ENCODE peak calls at places on chromosomes 3 and 15, in ten cellular contexts. One of them, this sample, is unnamed.

GRCh38 chr15:91252756-91253155 is 152.7 kb downstream of the SV2B start:
- DNase-seq in tibial artery: no peak
- DNase-seq in caudate nucleus: no peak
- DNase-seq in NCI-H1436: no peak
- DNase-seq in Right ventricle myocardium inferior: no peak
- DNase-seq in T-helper 1 cell: no peak
- DNase-seq in fibroblast of lung: no peak
- DNase-seq in T follicular helper cell: no peak
- DNase-seq in GM20000: no peak
- DNase-seq in CD4-positive, alpha-beta T cell: no peak
- DNase-seq in this sample: no peak

GRCh38 chr3:58630710-58631092 is 35.9 kb downstream of the FAM3D start:
- DNase-seq in tibial artery: no peak
- DNase-seq in caudate nucleus: no peak
- DNase-seq in NCI-H1436: no peak
- DNase-seq in Right ventricle myocardium inferior: no peak
- DNase-seq in T-helper 1 cell: no peak
- DNase-seq in fibroblast of lung: no peak
- DNase-seq in T follicular helper cell: no peak
- DNase-seq in GM20000: no peak
- DNase-seq in CD4-positive, alpha-beta T cell: no peak
- DNase-seq in this sample: no peak

GRCh38 chr3:27224197-27224596 is 145.0 kb downstream of the NEK10 start:
- DNase-seq in tibial artery: no peak
- DNase-seq in caudate nucleus: no peak
- DNase-seq in NCI-H1436: no peak
- DNase-seq in Right ventricle myocardium inferior: peak
- DNase-seq in T-helper 1 cell: no peak
- DNase-seq in fibroblast of lung: no peak
- DNase-seq in T follicular helper cell: no peak
- DNase-seq in GM20000: no peak
- DNase-seq in CD4-positive, alpha-beta T cell: no peak
- DNase-seq in this sample: no peak

GRCh38 chr15:86398986-86399677 is 319.5 kb downstream of the AGBL1 start:
- DNase-seq in tibial artery: peak
- DNase-seq in caudate nucleus: no peak
- DNase-seq in NCI-H1436: no peak
- DNase-seq in Right ventricle myocardium inferior: peak
- DNase-seq in T-helper 1 cell: no peak
- DNase-seq in fibroblast of lung: no peak
- DNase-seq in T follicular helper cell: no peak
- DNase-seq in GM20000: no peak
- DNase-seq in CD4-positive, alpha-beta T cell: no peak
- DNase-seq in this sample: no peak

GRCh38 chr3:169112153-169112892 is 551.2 kb downstream of the MECOM start:
- DNase-seq in tibial artery: no peak
- DNase-seq in caudate nucleus: no peak
- DNase-seq in NCI-H1436: no peak
- DNase-seq in Right ventricle myocardium inferior: no peak
- DNase-seq in T-helper 1 cell: no peak
- DNase-seq in fibroblast of lung: peak
- DNase-seq in T follicular helper cell: no peak
- DNase-seq in GM20000: no peak
- DNase-seq in CD4-positive, alpha-beta T cell: no peak
- DNase-seq in this sample: no peak

GRCh38 chr3:123881771-123882170 is 2.4 kb downstream of the MYLK start:
- DNase-seq in tibial artery: no peak
- DNase-seq in caudate nucleus: no peak
- DNase-seq in NCI-H1436: no peak
- DNase-seq in Right ventricle myocardium inferior: no peak
- DNase-seq in T-helper 1 cell: no peak
- DNase-seq in fibroblast of lung: no peak
- DNase-seq in T follicular helper cell: no peak
- DNase-seq in GM20000: peak
- DNase-seq in CD4-positive, alpha-beta T cell: no peak
- DNase-seq in this sample: no peak

GRCh38 chr3:20997183-20997582 is 753.8 kb downstream of the ZNF385D start:
- DNase-seq in tibial artery: no peak
- DNase-seq in caudate nucleus: no peak
- DNase-seq in NCI-H1436: no peak
- DNase-seq in Right ventricle myocardium inferior: no peak
- DNase-seq in T-helper 1 cell: no peak
- DNase-seq in fibroblast of lung: no peak
- DNase-seq in T follicular helper cell: no peak
- DNase-seq in GM20000: no peak
- DNase-seq in CD4-positive, alpha-beta T cell: no peak
- DNase-seq in this sample: no peak

GRCh38 chr3:39140341-39140971 is 12.9 kb downstream of the CSRNP1 start:
- DNase-seq in tibial artery: no peak
- DNase-seq in caudate nucleus: no peak
- DNase-seq in NCI-H1436: no peak
- DNase-seq in Right ventricle myocardium inferior: no peak
- DNase-seq in T-helper 1 cell: no peak
- DNase-seq in fibroblast of lung: no peak
- DNase-seq in T follicular helper cell: no peak
- DNase-seq in GM20000: no peak
- DNase-seq in CD4-positive, alpha-beta T cell: no peak
- DNase-seq in this sample: no peak

GRCh38 chr3:149507491-149508324 is 33.2 kb downstream of the TM4SF4 start:
- DNase-seq in tibial artery: peak
- DNase-seq in caudate nucleus: no peak
- DNase-seq in NCI-H1436: no peak
- DNase-seq in Right ventricle myocardium inferior: peak
- DNase-seq in T-helper 1 cell: no peak
- DNase-seq in fibroblast of lung: no peak
- DNase-seq in T follicular helper cell: no peak
- DNase-seq in GM20000: no peak
- DNase-seq in CD4-positive, alpha-beta T cell: no peak
- DNase-seq in this sample: no peak

GRCh38 chr15:68208136-68208535 is 3.0 kb upstream of the CALML4 start:
- DNase-seq in tibial artery: peak
- DNase-seq in caudate nucleus: no peak
- DNase-seq in NCI-H1436: no peak
- DNase-seq in Right ventricle myocardium inferior: peak
- DNase-seq in T-helper 1 cell: no peak
- DNase-seq in fibroblast of lung: no peak
- DNase-seq in T follicular helper cell: no peak
- DNase-seq in GM20000: no peak
- DNase-seq in CD4-positive, alpha-beta T cell: no peak
- DNase-seq in this sample: no peak

GRCh38 chr15:84112025-84112424 is 123.5 kb upstream of the GOLGA6L4 start:
- DNase-seq in tibial artery: no peak
- DNase-seq in caudate nucleus: no peak
- DNase-seq in NCI-H1436: no peak
- DNase-seq in Right ventricle myocardium inferior: no peak
- DNase-seq in T-helper 1 cell: no peak
- DNase-seq in fibroblast of lung: peak
- DNase-seq in T follicular helper cell: no peak
- DNase-seq in GM20000: no peak
- DNase-seq in CD4-positive, alpha-beta T cell: no peak
- DNase-seq in this sample: no peak

GRCh38 chr3:94043285-94043684 is 14.9 kb upstream of the STX19 start:
- DNase-seq in tibial artery: no peak
- DNase-seq in caudate nucleus: no peak
- DNase-seq in NCI-H1436: no peak
- DNase-seq in Right ventricle myocardium inferior: no peak
- DNase-seq in T-helper 1 cell: no peak
- DNase-seq in fibroblast of lung: no peak
- DNase-seq in T follicular helper cell: no peak
- DNase-seq in GM20000: no peak
- DNase-seq in CD4-positive, alpha-beta T cell: no peak
- DNase-seq in this sample: no peak

GRCh38 chr3:136789976-136790375 is 28.9 kb upstream of the SLC35G2 start:
- DNase-seq in tibial artery: no peak
- DNase-seq in caudate nucleus: no peak
- DNase-seq in NCI-H1436: no peak
- DNase-seq in Right ventricle myocardium inferior: no peak
- DNase-seq in T-helper 1 cell: no peak
- DNase-seq in fibroblast of lung: no peak
- DNase-seq in T follicular helper cell: no peak
- DNase-seq in GM20000: no peak
- DNase-seq in CD4-positive, alpha-beta T cell: no peak
- DNase-seq in this sample: no peak

GRCh38 chr15:89496155-89497098 is at the start of gene RHCG:
- DNase-seq in tibial artery: peak
- DNase-seq in caudate nucleus: no peak
- DNase-seq in NCI-H1436: no peak
- DNase-seq in Right ventricle myocardium inferior: no peak
- DNase-seq in T-helper 1 cell: no peak
- DNase-seq in fibroblast of lung: peak
- DNase-seq in T follicular helper cell: no peak
- DNase-seq in GM20000: peak
- DNase-seq in CD4-positive, alpha-beta T cell: no peak
- DNase-seq in this sample: no peak

GRCh38 chr3:43770426-43771103 is 79.8 kb downstream of the ABHD5 start:
- DNase-seq in tibial artery: peak
- DNase-seq in caudate nucleus: no peak
- DNase-seq in NCI-H1436: no peak
- DNase-seq in Right ventricle myocardium inferior: peak
- DNase-seq in T-helper 1 cell: no peak
- DNase-seq in fibroblast of lung: no peak
- DNase-seq in T follicular helper cell: no peak
- DNase-seq in GM20000: no peak
- DNase-seq in CD4-positive, alpha-beta T cell: peak
- DNase-seq in this sample: no peak

GRCh38 chr15:78634251-78635145 is 6.5 kb downstream of the CHRNB4 start:
- DNase-seq in tibial artery: no peak
- DNase-seq in caudate nucleus: no peak
- DNase-seq in NCI-H1436: no peak
- DNase-seq in Right ventricle myocardium inferior: no peak
- DNase-seq in T-helper 1 cell: no peak
- DNase-seq in fibroblast of lung: no peak
- DNase-seq in T follicular helper cell: no peak
- DNase-seq in GM20000: no peak
- DNase-seq in CD4-positive, alpha-beta T cell: no peak
- DNase-seq in this sample: no peak

This sample was measured in effector memory CD8-positive, alpha-beta T cell.